ENCODE peak calls at places on chromosome 4, in eight cellular contexts. I is psoas muscle; C is ovary; R is MG63; U is activated T-cell treated with anti-CD3 and anti-CD28 coated beads, Interleukin-2, amount 50 U/mL, for 24 hours; Z is GM20000; X is SK-MEL-5; Q is activated CD4-positive, alpha-beta T cell treated with anti-CD3 and anti-CD28 coated beads for 48 hours. V is an unnamed sample.

GRCh38 chr4:126777649-126778048 is 855.1 kb upstream of the INTU start:
- DNase-seq in Q (no peak), Z (no peak), X (no peak), I (no peak), C (no peak), R (no peak), U (no peak), V (no peak)

GRCh38 chr4:6095023-6095817 is 77.0 kb upstream of the C4orf50 start:
- DNase-seq in R (peak), I (no peak), X (peak), U (no peak), Z (no peak), Q (peak), C (no peak), V (no peak)

GRCh38 chr4:152265149-152265621 is 270.7 kb downstream of the FBXW7 start:
- DNase-seq in U (no peak), Q (no peak), X (peak), R (peak), Z (no peak), C (no peak), I (no peak), V (no peak)

GRCh38 chr4:87919951-87920350 is 55.6 kb upstream of the SPP1 start:
- DNase-seq in R (no peak), I (no peak), Z (no peak), C (no peak), X (no peak), Q (no peak), U (no peak), V (no peak)

GRCh38 chr4:85128246-85129204 is 162.0 kb upstream of the WDFY3 start:
- DNase-seq in X (no peak), Q (no peak), R (no peak), C (no peak), U (no peak), Z (no peak), I (no peak), V (no peak)

GRCh38 chr4:76275486-76276126 is 24.1 kb downstream of the FAM47E start:
- DNase-seq in U (no peak), I (no peak), R (no peak), C (no peak), Z (no peak), Q (no peak), X (no peak), V (no peak)

GRCh38 chr4:127131527-127131926 is 501.2 kb upstream of the INTU start:
- DNase-seq in U (no peak), R (no peak), Z (no peak), I (no peak), Q (no peak), X (no peak), C (no peak), V (no peak)

GRCh38 chr4:88599298-88599697 is 7.0 kb downstream of the HERC3 start:
- DNase-seq in U (no peak), Z (no peak), X (peak), C (no peak), I (no peak), Q (no peak), R (peak), V (no peak)

GRCh38 chr4:109994415-109994827 is 81.7 kb downstream of the EGF start:
- DNase-seq in Q (no peak), C (no peak), I (no peak), R (no peak), Z (peak), X (no peak), U (no peak), V (no peak)

GRCh38 chr4:136690363-136690762 is 841.9 kb downstream of the PCDH18 start:
- DNase-seq in Q (no peak), Z (no peak), C (no peak), R (no peak), I (no peak), X (no peak), U (no peak), V (peak)

GRCh38 chr4:28427306-28428085 is 1566.9 kb downstream of the STIM2 start:
- DNase-seq in Q (no peak), R (no peak), U (no peak), X (no peak), Z (no peak), C (no peak), I (no peak), V (no peak)

GRCh38 chr4:104488151-104488550 is 6.5 kb downstream of the CXXC4 start:
- DNase-seq in Z (no peak), C (no peak), U (no peak), Q (no peak), I (no peak), R (no peak), X (no peak), V (no peak)

GRCh38 chr4:114688063-114688462 is 89.5 kb downstream of the UGT8 start:
- DNase-seq in C (no peak), R (no peak), I (no peak), Z (no peak), U (no peak), X (no peak), Q (no peak), V (no peak)

GRCh38 chr4:119087121-119087520 is 48.5 kb upstream of the MYOZ2 start:
- DNase-seq in C (no peak), R (no peak), Z (no peak), Q (no peak), U (no peak), X (peak), I (no peak), V (no peak)

GRCh38 chr4:25950476-25951389 is 36.7 kb downstream of the SMIM20 start:
- DNase-seq in U (no peak), Q (no peak), C (no peak), R (no peak), Z (no peak), I (no peak), X (no peak), V (no peak)

GRCh38 chr4:8542776-8543525 is 37.2 kb upstream of the GPR78 start:
- DNase-seq in I (no peak), U (no peak), C (no peak), Q (no peak), R (peak), X (no peak), Z (no peak), V (no peak)

GRCh38 chr4:20337261-20337664 is 85.6 kb downstream of the SLIT2 start:
- DNase-seq in I (no peak), Q (no peak), U (no peak), Z (no peak), R (peak), X (peak), C (no peak), V (no peak)

GRCh38 chr4:73208376-73208775 is 50.2 kb downstream of the ANKRD17 start:
- DNase-seq in R (no peak), U (no peak), Z (no peak), C (no peak), Q (no peak), I (no peak), X (no peak), V (no peak)

GRCh38 chr4:188411805-188412204 is 272.6 kb downstream of the TRIML1 start:
- DNase-seq in Z (no peak), Q (no peak), R (no peak), C (no peak), I (no peak), X (no peak), U (no peak), V (no peak)

GRCh38 chr4:88211473-88212252 is 53.2 kb upstream of the ABCG2 start:
- DNase-seq in Q (peak), C (no peak), R (no peak), U (no peak), Z (peak), I (no peak), X (peak), V (peak)

GRCh38 chr4:47312170-47312569 is 151.3 kb downstream of the COMMD8 start:
- DNase-seq in Z (no peak), X (no peak), I (no peak), U (no peak), R (no peak), C (no peak), Q (no peak), V (no peak)

GRCh38 chr4:41145571-41146078 is 68.7 kb downstream of the APBB2 start:
- DNase-seq in I (no peak), Q (no peak), X (peak), R (peak), C (no peak), U (no peak), Z (no peak), V (no peak)

GRCh38 chr4:151331276-151332042 is 6.1 kb upstream of the SH3D19 start:
- DNase-seq in C (no peak), I (no peak), Z (no peak), R (no peak), Q (no peak), X (no peak), U (no peak), V (no peak)

GRCh38 chr4:1406946-1407656 is 859 bp upstream of the NKX1-1 start:
- DNase-seq in Z (peak), R (no peak), C (no peak), I (no peak), X (no peak), U (peak), Q (no peak), V (no peak)

GRCh38 chr4:56671373-56671772 is 9.7 kb downstream of the HOPX start:
- DNase-seq in X (no peak), Q (no peak), C (no peak), Z (no peak), U (no peak), R (no peak), I (no peak), V (no peak)

GRCh38 chr4:126779446-126780166 is 853.2 kb upstream of the INTU start:
- DNase-seq in X (no peak), I (peak), Z (no peak), C (no peak), Q (no peak), R (no peak), U (no peak), V (no peak)

GRCh38 chr4:67160409-67160808 is 384.9 kb downstream of the CENPC start:
- DNase-seq in U (no peak), X (no peak), I (no peak), Q (no peak), R (no peak), C (no peak), Z (no peak), V (no peak)

GRCh38 chr4:147723316-147723715 is 8.6 kb upstream of the ARHGAP10 start:
- DNase-seq in I (peak), R (no peak), Z (no peak), X (peak), C (peak), Q (no peak), U (no peak), V (peak)

GRCh38 chr4:114015444-114015899 is 36.0 kb upstream of the ARSJ start:
- DNase-seq in Z (no peak), I (no peak), Q (no peak), X (no peak), R (peak), U (no peak), C (no peak), V (no peak)

GRCh38 chr4:142354794-142355416 is 491.2 kb downstream of the INPP4B start:
- DNase-seq in Z (no peak), R (no peak), X (peak), U (no peak), I (no peak), C (no peak), Q (no peak), V (no peak)

GRCh38 chr4:136741468-136741867 is 790.8 kb downstream of the PCDH18 start:
- DNase-seq in R (no peak), I (no peak), X (no peak), C (no peak), Q (no peak), U (no peak), Z (no peak), V (no peak)

GRCh38 chr4:109915385-109916002 is 2.8 kb downstream of the EGF start:
- DNase-seq in Z (no peak), Q (no peak), C (no peak), R (no peak), X (no peak), U (no peak), I (peak), V (no peak)

GRCh38 chr4:185847352-185848078 is 35.5 kb upstream of the SORBS2 start:
- DNase-seq in X (no peak), C (no peak), U (no peak), Z (no peak), R (peak), I (no peak), Q (no peak), V (no peak)

GRCh38 chr4:112379306-112379705 is 82.1 kb downstream of the ALPK1 start:
- DNase-seq in C (no peak), Q (no peak), I (no peak), X (no peak), U (no peak), Z (no peak), R (no peak), V (no peak)

GRCh38 chr4:69759189-69759604 is 1.2 kb downstream of the SULT1B1 start:
- DNase-seq in Z (no peak), I (no peak), U (no peak), C (no peak), X (no peak), Q (no peak), R (no peak), V (peak)